ENCODE peak calls at places on chromosome 5, in five cellular contexts. A is HT1080, H is cardiac muscle cell, C is M059J, V is progenitor cell of endocrine pancreas. Q is an unnamed sample.
A peak's percentile ranks its signal among the peaks of the same experiment; 100 is the strongest.

GRCh38 chr5:73694089-73694488 is 68.1 kb downstream of the ARHGEF28 start:
- DNase-seq in A (no peak), H (no peak), C (no peak), V (no peak), Q (no peak)

GRCh38 chr5:172816887-172817418 is 17.1 kb upstream of the ERGIC1 start:
- DNase-seq in A (peak; percentile 77), H (no peak), C (peak; percentile 71), V (no peak), Q (peak; percentile 59)

GRCh38 chr5:133460172-133460758 is 152.1 kb downstream of the FSTL4 start:
- DNase-seq in A (peak; percentile 16), H (peak; percentile 49), C (peak; percentile 9), V (no peak), Q (peak; percentile 27)

GRCh38 chr5:67693956-67694564 is 497.5 kb upstream of the CD180 start:
- DNase-seq in A (peak; percentile 6), H (peak; percentile 52), C (no peak), V (no peak), Q (no peak)

GRCh38 chr5:92017786-92018185 is 634.7 kb upstream of the ARRDC3 start:
- DNase-seq in A (peak; percentile 92), H (no peak), C (peak; percentile 93), V (no peak), Q (peak; percentile 95)

GRCh38 chr5:166083183-166083959 is 2208.1 kb upstream of the WWC1 start:
- DNase-seq in A (no peak), H (peak; percentile 15), C (no peak), V (no peak), Q (no peak)

GRCh38 chr5:153463806-153464205 is 26.7 kb upstream of the GRIA1 start:
- DNase-seq in A (peak; percentile 76), H (no peak), C (peak; percentile 72), V (no peak), Q (peak; percentile 63)

GRCh38 chr5:759111-759741 is 25.3 kb downstream of the ZDHHC11B start:
- DNase-seq in A (no peak), H (no peak), C (peak; percentile 20), V (peak; percentile 71), Q (peak; percentile 57)

GRCh38 chr5:3997670-3998069 is 402.0 kb downstream of the IRX1 start:
- DNase-seq in A (no peak), H (peak; percentile 47), C (no peak), V (no peak), Q (no peak)

GRCh38 chr5:16877267-16877935 is 58.7 kb downstream of the MYO10 start:
- DNase-seq in A (no peak), H (no peak), C (no peak), V (no peak), Q (no peak)

GRCh38 chr5:42268630-42269029 is 154.6 kb upstream of the GHR start:
- DNase-seq in A (peak; percentile 53), H (no peak), C (peak; percentile 27), V (no peak), Q (peak; percentile 49)

GRCh38 chr5:73451218-73452130 is 2.9 kb upstream of the FOXD1 start:
- DNase-seq in A (no peak), H (peak; percentile 79), C (peak; percentile 54), V (peak; percentile 74), Q (peak; percentile 60)

GRCh38 chr5:166165600-166165999 is 2125.8 kb upstream of the WWC1 start:
- DNase-seq in A (peak; percentile 0), H (peak; percentile 68), C (no peak), V (peak; percentile 13), Q (no peak)

GRCh38 chr5:176994460-176995121 is 12.0 kb downstream of the UIMC1 start:
- DNase-seq in A (no peak), H (peak; percentile 2), C (peak; percentile 22), V (no peak), Q (no peak)

GRCh38 chr5:151492729-151493128 is 45.3 kb downstream of the SLC36A1 start:
- DNase-seq in A (peak; percentile 57), H (no peak), C (peak; percentile 51), V (no peak), Q (peak; percentile 60)

GRCh38 chr5:67146574-67146973 is 50.0 kb downstream of the CD180 start:
- DNase-seq in A (no peak), H (no peak), C (no peak), V (no peak), Q (no peak)

GRCh38 chr5:149447373-149448367 is 68.6 kb upstream of the IL17B start:
- DNase-seq in A (no peak), H (no peak), C (no peak), V (no peak), Q (no peak)

GRCh38 chr5:89855417-89855816 is 554.1 kb downstream of the CETN3 start:
- DNase-seq in A (no peak), H (no peak), C (no peak), V (no peak), Q (no peak)

GRCh38 chr5:132259061-132259851 is 1.8 kb downstream of the PDLIM4 start:
- DNase-seq in A (no peak), H (peak; percentile 59), C (no peak), V (no peak), Q (no peak)

GRCh38 chr5:88724201-88724600 is 158.8 kb downstream of the MEF2C start:
- DNase-seq in A (peak; percentile 12), H (no peak), C (peak; percentile 54), V (no peak), Q (peak; percentile 68)

GRCh38 chr5:176400382-176401156 is 12.0 kb downstream of the HIGD2A start:
- DNase-seq in A (no peak), H (no peak), C (no peak), V (no peak), Q (peak; percentile 56)

GRCh38 chr5:35003018-35003957 is 44.5 kb downstream of the AGXT2 start:
- DNase-seq in A (peak; percentile 65), H (peak; percentile 68), C (peak; percentile 73), V (peak; percentile 39), Q (peak; percentile 77)

GRCh38 chr5:132176543-132176945 is 51.1 kb downstream of the P4HA2 start:
- DNase-seq in A (no peak), H (no peak), C (no peak), V (no peak), Q (no peak)

GRCh38 chr5:67699560-67699959 is 503.0 kb upstream of the CD180 start:
- DNase-seq in A (no peak), H (no peak), C (no peak), V (no peak), Q (no peak)

GRCh38 chr5:62790348-62790747 is 211.7 kb downstream of the LRRC70 start:
- DNase-seq in A (no peak), H (no peak), C (no peak), V (no peak), Q (no peak)